ENCODE peak calls at places on chromosomes 7 and 10, in nine cellular contexts. E is aorta; F is cardiac muscle cell; N is OCI-LY7; L is naive thymus-derived CD4-positive, alpha-beta T cell; P is cardiac fibroblast; S is fibroblast of villous mesenchyme; T is GM23338; O is Caco-2. W is an unnamed sample.

GRCh38 chr7:28107960-28108359 is 72.6 kb downstream of the JAZF1 start:
- DNase-seq in E (no peak), F (peak), N (no peak), L (no peak), P (peak), S (no peak), T (no peak), O (no peak), W (peak)

GRCh38 chr7:38731195-38731594 is 100.0 kb upstream of the AMPH start:
- DNase-seq in E (no peak), F (no peak), N (no peak), L (no peak), P (peak), S (no peak), T (no peak), O (no peak), W (peak)

GRCh38 chr7:72925546-72926120 is 738 bp downstream of the POM121 start:
- DNase-seq in E (no peak), F (peak), N (peak), L (no peak), P (peak), S (peak), T (no peak), O (no peak), W (no peak)

GRCh38 chr10:33027088-33027487 is 69.1 kb upstream of the ITGB1 start:
- DNase-seq in E (no peak), F (no peak), N (no peak), L (no peak), P (no peak), S (no peak), T (no peak), O (no peak), W (peak)

GRCh38 chr10:21521910-21522533 is 3.5 kb downstream of the SKIDA1 start:
- DNase-seq in E (no peak), F (no peak), N (no peak), L (no peak), P (no peak), S (no peak), T (no peak), O (no peak), W (no peak)

GRCh38 chr10:88379575-88379974 is 203.5 kb downstream of the RNLS start:
- DNase-seq in E (no peak), F (peak), N (no peak), L (no peak), P (peak), S (peak), T (no peak), O (no peak), W (peak)

GRCh38 chr7:156334636-156335035 is 305.9 kb upstream of the RNF32 start:
- DNase-seq in E (no peak), F (no peak), N (no peak), L (no peak), P (no peak), S (no peak), T (no peak), O (no peak), W (peak)

GRCh38 chr7:22357311-22358175 is 589 bp upstream of the RAPGEF5 start:
- DNase-seq in E (no peak), F (peak), N (no peak), L (no peak), P (peak), S (peak), T (peak), O (peak), W (peak)

GRCh38 chr7:7122033-7122478 is 60.3 kb upstream of the C1GALT1 start:
- DNase-seq in E (no peak), F (peak), N (no peak), L (no peak), P (peak), S (no peak), T (no peak), O (no peak), W (no peak)

GRCh38 chr10:70756710-70757360 is 28.3 kb downstream of the TBATA start:
- DNase-seq in E (no peak), F (no peak), N (no peak), L (no peak), P (peak), S (peak), T (no peak), O (no peak), W (peak)

GRCh38 chr7:103117465-103117864 is 31.4 kb downstream of the NAPEPLD start:
- DNase-seq in E (no peak), F (no peak), N (no peak), L (no peak), P (no peak), S (no peak), T (no peak), O (no peak), W (no peak)

GRCh38 chr7:11748884-11749283 is 83.1 kb downstream of the THSD7A start:
- DNase-seq in E (no peak), F (no peak), N (no peak), L (no peak), P (peak), S (no peak), T (peak), O (peak), W (no peak)

GRCh38 chr10:131970946-131971345 is 10.8 kb downstream of the BNIP3 start:
- DNase-seq in E (no peak), F (no peak), N (no peak), L (no peak), P (no peak), S (no peak), T (no peak), O (no peak), W (no peak)

GRCh38 chr10:79088176-79088575 is 19.4 kb downstream of the ZMIZ1 start:
- DNase-seq in E (no peak), F (no peak), N (no peak), L (no peak), P (no peak), S (no peak), T (no peak), O (no peak), W (peak)

GRCh38 chr10:71134732-71135211 is 77.6 kb upstream of the UNC5B start:
- DNase-seq in E (no peak), F (no peak), N (no peak), L (no peak), P (no peak), S (no peak), T (peak), O (peak), W (no peak)

GRCh38 chr7:29370531-29371314 is 176.1 kb downstream of the CHN2 start:
- DNase-seq in E (no peak), F (peak), N (no peak), L (no peak), P (peak), S (peak), T (no peak), O (peak), W (peak)

GRCh38 chr7:124723012-124723411 is 42.6 kb downstream of the GPR37 start:
- DNase-seq in E (no peak), F (no peak), N (no peak), L (no peak), P (peak), S (peak), T (no peak), O (no peak), W (peak)

GRCh38 chr10:42623929-42624328 is 14.4 kb downstream of the ZNF33B start:
- DNase-seq in E (no peak), F (no peak), N (no peak), L (no peak), P (no peak), S (no peak), T (no peak), O (no peak), W (no peak)

GRCh38 chr10:27792191-27792590 is 46.6 kb upstream of the MKX start:
- DNase-seq in E (no peak), F (no peak), N (no peak), L (no peak), P (no peak), S (no peak), T (no peak), O (no peak), W (no peak)

GRCh38 chr7:4174016-4174415 is 508.1 kb upstream of the FOXK1 start:
- DNase-seq in E (peak), F (no peak), N (no peak), L (no peak), P (no peak), S (no peak), T (no peak), O (no peak), W (no peak)

GRCh38 chr7:96415293-96415940 is 93.5 kb upstream of the SLC25A13 start:
- DNase-seq in E (no peak), F (no peak), N (no peak), L (no peak), P (no peak), S (no peak), T (peak), O (peak), W (no peak)

GRCh38 chr10:77357611-77358010 is 280.0 kb downstream of the KCNMA1 start:
- DNase-seq in E (no peak), F (peak), N (no peak), L (no peak), P (peak), S (peak), T (no peak), O (no peak), W (peak)

GRCh38 chr10:124558901-124559321 is 97.3 kb downstream of the LHPP start:
- DNase-seq in E (peak), F (no peak), N (no peak), L (no peak), P (peak), S (peak), T (no peak), O (no peak), W (no peak)

GRCh38 chr7:30281263-30281662 is 3.1 kb upstream of the ZNRF2 start:
- DNase-seq in E (no peak), F (no peak), N (no peak), L (no peak), P (no peak), S (no peak), T (peak), O (no peak), W (no peak)

GRCh38 chr7:129955993-129956543 is 3.3 kb upstream of the UBE2H start:
- DNase-seq in E (no peak), F (no peak), N (no peak), L (no peak), P (no peak), S (no peak), T (no peak), O (no peak), W (no peak)

GRCh38 chr7:114660007-114660406 is 245.4 kb downstream of the FOXP2 start:
- DNase-seq in E (no peak), F (no peak), N (no peak), L (no peak), P (no peak), S (no peak), T (no peak), O (no peak), W (no peak)

GRCh38 chr10:86756511-86757109 is at the start of gene BMPR1A:
- DNase-seq in E (peak), F (peak), N (no peak), L (no peak), P (peak), S (peak), T (peak), O (peak), W (peak)

GRCh38 chr10:52652431-52653220 is 120.0 kb downstream of the MBL2 start:
- DNase-seq in E (no peak), F (peak), N (no peak), L (no peak), P (no peak), S (peak), T (no peak), O (no peak), W (no peak)

GRCh38 chr10:12638103-12638502 is 288.8 kb downstream of the CAMK1D start:
- DNase-seq in E (no peak), F (peak), N (no peak), L (no peak), P (no peak), S (peak), T (no peak), O (peak), W (no peak)

GRCh38 chr10:570631-571565 is 118.6 kb downstream of the DIP2C start:
- DNase-seq in E (no peak), F (no peak), N (no peak), L (no peak), P (no peak), S (no peak), T (no peak), O (no peak), W (no peak)

GRCh38 chr10:114687459-114687858 is 29.4 kb upstream of the ABLIM1 start:
- DNase-seq in E (no peak), F (no peak), N (no peak), L (no peak), P (no peak), S (no peak), T (no peak), O (no peak), W (no peak)

GRCh38 chr10:124005091-124005490 is 88.3 kb downstream of the CHST15 start:
- DNase-seq in E (no peak), F (no peak), N (no peak), L (no peak), P (no peak), S (no peak), T (no peak), O (no peak), W (no peak)

GRCh38 chr7:46485481-46486065 is 564.5 kb upstream of the IGFBP3 start:
- DNase-seq in E (no peak), F (peak), N (no peak), L (no peak), P (peak), S (peak), T (no peak), O (no peak), W (peak)

GRCh38 chr10:3180361-3180760 is 7.8 kb upstream of the PITRM1 start:
- DNase-seq in E (no peak), F (no peak), N (no peak), L (no peak), P (no peak), S (no peak), T (peak), O (no peak), W (no peak)

GRCh38 chr7:20407585-20408466 is 77.1 kb downstream of the ITGB8 start:
- DNase-seq in E (no peak), F (peak), N (no peak), L (no peak), P (peak), S (peak), T (no peak), O (peak), W (peak)

GRCh38 chr7:100626055-100626454 is 13.7 kb downstream of the MOSPD3 start:
- DNase-seq in E (no peak), F (no peak), N (no peak), L (no peak), P (no peak), S (no peak), T (no peak), O (no peak), W (no peak)
- H3K4me3 ChIP-seq in E (no peak), F (no peak), N (peak), L (peak), P (no peak), S (peak), T (peak), O (no peak), W (no peak)

DNA sequence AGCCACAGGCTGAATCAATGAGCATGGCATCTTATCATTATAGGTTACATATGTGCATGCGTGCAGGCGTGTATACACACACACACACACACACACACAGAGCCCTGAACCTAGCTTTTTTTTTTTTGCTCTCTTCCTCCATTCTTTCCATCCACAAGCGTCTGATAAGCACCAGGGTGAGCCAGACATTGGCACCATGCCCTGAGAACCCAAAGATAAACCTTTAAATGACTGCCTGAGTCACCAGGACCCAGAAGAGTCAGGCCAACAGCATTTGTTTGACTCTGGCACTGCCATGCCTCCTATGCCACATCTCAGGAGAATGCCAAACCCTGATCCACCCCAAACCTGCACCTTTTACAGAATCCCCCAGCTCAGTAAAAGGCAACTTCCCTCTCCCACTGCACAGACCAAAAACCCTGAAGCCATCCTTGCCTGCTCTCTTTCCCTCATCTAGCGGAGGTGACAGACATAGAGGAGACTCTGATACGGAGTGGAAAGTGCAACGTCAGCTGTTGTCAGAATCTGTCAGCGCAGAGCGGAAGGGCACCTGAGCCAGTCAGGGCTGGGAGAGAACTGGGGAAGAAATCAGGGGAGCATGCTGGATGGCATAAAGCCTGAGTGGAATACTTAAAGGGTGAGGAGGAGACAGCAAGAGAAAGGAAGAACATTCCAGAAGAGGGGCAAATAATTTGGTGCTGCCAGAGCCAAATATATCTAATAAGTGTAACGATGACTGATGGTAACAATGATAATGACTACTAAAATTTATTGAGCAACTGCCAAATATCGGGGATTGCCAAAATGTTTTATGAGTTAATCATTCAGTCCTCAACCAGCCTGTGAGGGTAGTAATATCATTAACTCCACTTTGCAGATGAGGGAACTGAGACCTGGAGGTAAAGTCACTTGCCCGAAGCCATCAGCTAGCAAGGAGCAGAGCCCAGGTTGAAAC is 3.2 kb downstream of the PARP12 start:
- DNase-seq in E (peak), F (peak), N (no peak), L (peak), P (peak), S (peak), T (no peak), O (no peak), W (peak)
- H3K4me3 ChIP-seq in E (no peak), F (no peak), N (no peak), L (no peak), P (no peak), S (no peak), T (no peak), O (no peak), W (no peak)

DNA sequence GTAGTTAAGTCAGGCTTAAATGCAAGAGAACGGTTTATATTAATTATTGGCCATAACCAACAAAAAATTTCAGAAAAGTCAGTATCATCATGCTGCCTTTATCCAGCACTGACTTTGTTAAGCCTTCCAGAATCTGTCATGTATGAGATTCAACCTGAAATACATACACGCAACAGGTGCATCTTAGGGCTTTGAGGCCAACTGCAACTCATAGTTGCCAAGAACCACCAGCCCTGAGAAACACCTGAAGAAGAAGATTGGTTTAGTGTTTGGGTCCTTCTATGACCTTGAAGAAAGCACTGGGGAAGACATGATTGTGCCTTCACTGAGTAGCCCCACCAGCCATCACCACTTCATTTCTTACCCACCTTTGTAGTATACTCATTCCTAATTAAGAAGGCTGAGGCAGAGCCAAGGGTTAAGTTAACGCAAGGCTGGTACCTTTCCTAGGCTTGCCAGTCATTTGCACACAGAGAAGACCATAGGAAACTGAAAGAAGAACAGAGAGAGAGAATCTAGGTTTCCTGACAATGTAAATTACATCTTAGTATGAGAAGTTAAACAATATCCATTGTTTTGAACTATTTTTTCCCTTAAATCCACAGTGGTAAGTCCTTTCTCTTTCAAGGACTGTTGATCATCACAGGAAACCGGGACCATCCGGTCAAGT is 200.1 kb upstream of the PRKCQ start:
- DNase-seq in E (no peak), F (no peak), N (no peak), L (no peak), P (no peak), S (no peak), T (no peak), O (no peak), W (no peak)
- H3K4me3 ChIP-seq in E (no peak), F (no peak), N (no peak), L (no peak), P (no peak), S (no peak), T (no peak), O (no peak), W (peak)

GRCh38 chr7:149715476-149715875 is 57.9 kb downstream of the ZNF467 start:
- DNase-seq in E (no peak), F (no peak), N (no peak), L (peak), P (no peak), S (no peak), T (no peak), O (no peak), W (no peak)
- H3K4me3 ChIP-seq in E (peak), F (peak), N (peak), L (peak), P (peak), S (peak), T (peak), O (no peak), W (peak)

W was measured in bronchial epithelial cell.